ENCODE peak calls at places on chromosomes 3 and 15, in five cellular contexts. One of them, this sample, is unnamed.

GRCh38 chr3:178393833-178394232 is 142.4 kb upstream of the KCNMB2 start:
- DNase-seq in brain microvascular endothelial cell: peak
- DNase-seq in GM04504: peak
- DNase-seq in OCI-LY7: no peak
- DNase-seq in effector memory CD8-positive, alpha-beta T cell: no peak
- DNase-seq in this sample: no peak

GRCh38 chr3:112776000-112776399 is 70.7 kb downstream of the CD200R1L start:
- DNase-seq in brain microvascular endothelial cell: no peak
- DNase-seq in GM04504: no peak
- DNase-seq in OCI-LY7: no peak
- DNase-seq in effector memory CD8-positive, alpha-beta T cell: no peak
- DNase-seq in this sample: no peak

GRCh38 chr3:36394176-36394575 is 13.9 kb downstream of the STAC start:
- DNase-seq in brain microvascular endothelial cell: peak
- DNase-seq in GM04504: peak
- DNase-seq in OCI-LY7: no peak
- DNase-seq in effector memory CD8-positive, alpha-beta T cell: no peak
- DNase-seq in this sample: no peak

GRCh38 chr3:36701903-36702374 is 62.4 kb downstream of the DCLK3 start:
- DNase-seq in brain microvascular endothelial cell: peak
- DNase-seq in GM04504: peak
- DNase-seq in OCI-LY7: no peak
- DNase-seq in effector memory CD8-positive, alpha-beta T cell: no peak
- DNase-seq in this sample: no peak

GRCh38 chr3:149934524-149934923 is 36.2 kb downstream of the PFN2 start:
- DNase-seq in brain microvascular endothelial cell: peak
- DNase-seq in GM04504: peak
- DNase-seq in OCI-LY7: no peak
- DNase-seq in effector memory CD8-positive, alpha-beta T cell: no peak
- DNase-seq in this sample: no peak

GRCh38 chr3:46353639-46354410 is at the start of gene CCR2:
- DNase-seq in brain microvascular endothelial cell: no peak
- DNase-seq in GM04504: no peak
- DNase-seq in OCI-LY7: no peak
- DNase-seq in effector memory CD8-positive, alpha-beta T cell: no peak
- DNase-seq in this sample: no peak

GRCh38 chr3:122940628-122941086 is 86.9 kb downstream of the SEMA5B start:
- DNase-seq in brain microvascular endothelial cell: no peak
- DNase-seq in GM04504: no peak
- DNase-seq in OCI-LY7: no peak
- DNase-seq in effector memory CD8-positive, alpha-beta T cell: no peak
- DNase-seq in this sample: no peak

GRCh38 chr15:78101423-78102105 is 9.2 kb downstream of the SH2D7 start:
- DNase-seq in brain microvascular endothelial cell: no peak
- DNase-seq in GM04504: no peak
- DNase-seq in OCI-LY7: no peak
- DNase-seq in effector memory CD8-positive, alpha-beta T cell: no peak
- DNase-seq in this sample: no peak

GRCh38 chr3:38588276-38588971 is 61.1 kb downstream of the SCN5A start:
- DNase-seq in brain microvascular endothelial cell: no peak
- DNase-seq in GM04504: no peak
- DNase-seq in OCI-LY7: no peak
- DNase-seq in effector memory CD8-positive, alpha-beta T cell: no peak
- DNase-seq in this sample: no peak

GRCh38 chr15:53675832-53676231 is 83.6 kb downstream of the WDR72 start:
- DNase-seq in brain microvascular endothelial cell: no peak
- DNase-seq in GM04504: no peak
- DNase-seq in OCI-LY7: no peak
- DNase-seq in effector memory CD8-positive, alpha-beta T cell: no peak
- DNase-seq in this sample: no peak

GRCh38 chr3:128427175-128427857 is 39.4 kb downstream of the DNAJB8 start:
- DNase-seq in brain microvascular endothelial cell: no peak
- DNase-seq in GM04504: no peak
- DNase-seq in OCI-LY7: no peak
- DNase-seq in effector memory CD8-positive, alpha-beta T cell: no peak
- DNase-seq in this sample: no peak

GRCh38 chr3:66253790-66254620 is 33.2 kb downstream of the SLC25A26 start:
- DNase-seq in brain microvascular endothelial cell: no peak
- DNase-seq in GM04504: peak
- DNase-seq in OCI-LY7: peak
- DNase-seq in effector memory CD8-positive, alpha-beta T cell: no peak
- DNase-seq in this sample: peak

GRCh38 chr3:136751259-136752045 is 726 bp downstream of the STAG1 start:
- DNase-seq in brain microvascular endothelial cell: peak
- DNase-seq in GM04504: peak
- DNase-seq in OCI-LY7: peak
- DNase-seq in effector memory CD8-positive, alpha-beta T cell: peak
- DNase-seq in this sample: no peak

This sample was measured in KG1.